ENCODE peak calls at places on chromosomes 4 and X, in six cellular contexts. R, D, S, Q, N and T are unnamed samples.

GRCh38 chr4:173333658-173334084 is 487 bp downstream of the HMGB2 start:
- DNase-seq in D (peak), Q (no peak), S (peak), R (peak), N (no peak), T (peak)

GRCh38 chr4:124386163-124386562 is 326.4 kb downstream of the ANKRD50 start:
- DNase-seq in Q (no peak), R (no peak), D (no peak), N (peak), S (peak), T (no peak)

GRCh38 chrX:14032383-14032782 is 2.7 kb upstream of the GEMIN8 start:
- DNase-seq in Q (no peak), D (peak), N (peak), S (peak), R (no peak), T (peak)

GRCh38 chrX:24963823-24964222 is 51.9 kb downstream of the ARX start:
- DNase-seq in S (peak), R (no peak), Q (no peak), N (no peak), D (no peak), T (no peak)

GRCh38 chr4:1214101-1215095 is 34.5 kb downstream of the CTBP1 start:
- DNase-seq in Q (no peak), N (no peak), D (no peak), R (no peak), S (no peak), T (no peak)

GRCh38 chr4:40225497-40225896 is 28.7 kb downstream of the RHOH start:
- DNase-seq in S (no peak), R (no peak), D (no peak), N (no peak), Q (no peak), T (no peak)

GRCh38 chrX:2609431-2610238 is 81.5 kb upstream of the CD99 start:
- DNase-seq in Q (no peak), D (peak), N (peak), S (peak), R (no peak), T (no peak)

GRCh38 chrX:153507484-153508178 is 9.8 kb upstream of the ATP2B3 start:
- DNase-seq in D (peak), S (peak), N (peak), Q (peak), R (peak), T (peak)

GRCh38 chrX:22404297-22404696 is 131.6 kb downstream of the CBLL2 start:
- DNase-seq in N (no peak), S (no peak), R (no peak), D (no peak), Q (no peak), T (no peak)

GRCh38 chr4:22345055-22345454 is 170.8 kb downstream of the ADGRA3 start:
- DNase-seq in D (no peak), N (no peak), Q (no peak), R (no peak), S (no peak), T (no peak)

GRCh38 chr4:122668241-122668640 is 47.4 kb upstream of the IL21 start:
- DNase-seq in S (no peak), R (no peak), N (peak), Q (no peak), D (peak), T (no peak)

GRCh38 chrX:141669689-141670088 is 28.9 kb downstream of the SPANXD start:
- DNase-seq in S (no peak), Q (no peak), N (no peak), R (no peak), D (no peak), T (no peak)

GRCh38 chr4:187333151-187333550 is 609.5 kb upstream of the FAT1 start:
- DNase-seq in R (no peak), D (peak), Q (no peak), N (peak), S (no peak), T (no peak)

GRCh38 chr4:130233377-130234047 is 1137.6 kb downstream of the C4orf33 start:
- DNase-seq in D (no peak), R (no peak), Q (no peak), N (peak), S (no peak), T (no peak)

GRCh38 chr4:2570551-2571222 is 34.2 kb downstream of the FAM193A start:
- DNase-seq in D (no peak), N (no peak), S (no peak), R (no peak), Q (no peak), T (no peak)

GRCh38 chrX:133983974-133984578 is 1.3 kb downstream of the GPC3 start:
- DNase-seq in Q (peak), S (peak), R (peak), N (no peak), D (no peak), T (no peak)

GRCh38 chr4:140049924-140050681 is 103.9 kb downstream of the MAML3 start:
- DNase-seq in N (no peak), R (peak), Q (peak), S (peak), D (peak), T (no peak)

DNA sequence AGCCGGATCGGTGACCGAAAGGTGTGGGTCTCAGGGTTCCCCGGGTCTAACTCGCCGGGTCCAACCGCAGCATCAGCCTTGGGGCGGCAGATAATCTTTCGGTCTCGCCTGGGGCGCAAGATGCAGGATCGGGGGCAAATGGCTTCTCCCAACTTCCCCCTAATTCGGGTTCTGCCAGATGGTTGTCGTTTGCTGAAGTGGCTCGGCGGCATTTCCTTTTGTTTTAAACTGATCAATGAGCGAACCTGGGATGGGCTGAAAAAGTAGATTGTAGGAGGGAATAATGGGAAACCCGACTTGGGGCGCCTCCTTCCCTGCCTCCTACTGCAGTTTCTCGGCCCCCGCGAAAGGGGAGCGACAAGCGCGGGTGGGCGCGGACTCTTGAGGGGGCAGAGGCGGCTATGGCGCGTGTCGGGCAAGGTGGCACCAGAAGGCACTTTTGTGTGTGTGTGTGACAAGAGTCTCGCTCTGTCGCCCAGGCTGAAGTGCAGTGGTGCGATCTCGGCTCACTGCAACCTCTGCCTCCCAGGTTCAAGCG is 3.1 kb downstream of the PDGFRA start:
- DNase-seq in R (no peak), N (peak), Q (peak), D (no peak), S (peak), T (peak)
- H3K18ac ChIP-seq in R (no peak), N (peak), Q (no peak), D (peak), S (no peak), T (peak)

DNA sequence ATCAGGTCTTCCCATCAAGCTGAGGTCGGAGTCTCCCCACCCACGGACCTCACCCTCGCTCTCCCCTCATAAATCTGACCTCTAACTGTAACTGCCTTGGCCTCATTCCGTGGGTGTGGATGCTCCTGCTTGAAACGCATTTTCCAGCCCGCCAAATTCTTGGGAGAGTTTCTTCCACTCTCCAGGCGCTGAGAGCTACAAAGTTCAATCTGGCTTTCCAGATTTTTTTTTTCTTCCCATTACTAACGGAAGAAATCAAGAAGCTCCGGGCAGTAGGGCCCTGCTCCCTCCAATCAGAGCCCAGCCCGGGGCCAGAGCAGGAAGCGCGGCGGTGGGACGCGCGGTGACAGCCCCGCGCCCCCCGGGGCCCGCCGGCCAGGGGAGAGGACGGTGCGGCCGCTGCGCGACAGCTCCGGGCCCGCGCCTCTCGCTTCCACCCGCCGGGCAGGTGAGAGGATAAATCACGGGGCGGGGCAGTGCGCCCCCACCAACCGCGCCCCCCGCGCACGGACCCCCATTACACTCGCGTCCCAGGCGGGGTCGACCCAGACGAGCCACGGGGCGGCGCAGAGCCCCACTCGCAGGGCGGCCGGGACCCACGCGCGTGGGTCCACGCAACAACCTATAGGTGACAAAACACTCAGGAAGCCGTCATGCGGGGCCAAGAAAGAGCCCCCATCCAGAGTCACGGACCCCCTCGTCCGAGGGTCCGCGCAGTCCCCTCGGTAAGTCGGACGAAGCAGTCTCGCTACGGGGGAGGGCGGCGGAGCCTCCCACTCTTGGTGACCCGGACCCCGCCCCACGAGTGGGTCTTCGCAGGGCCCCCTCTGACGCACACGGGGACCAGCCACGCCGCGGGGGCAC is 916 bp downstream of the AFAP1 start:
- DNase-seq in N (peak), S (peak), Q (no peak), D (peak), R (no peak), T (no peak)
- H2AK5ac ChIP-seq in N (no peak), S (no peak), Q (no peak), D (peak), R (no peak), T (peak)

DNA sequence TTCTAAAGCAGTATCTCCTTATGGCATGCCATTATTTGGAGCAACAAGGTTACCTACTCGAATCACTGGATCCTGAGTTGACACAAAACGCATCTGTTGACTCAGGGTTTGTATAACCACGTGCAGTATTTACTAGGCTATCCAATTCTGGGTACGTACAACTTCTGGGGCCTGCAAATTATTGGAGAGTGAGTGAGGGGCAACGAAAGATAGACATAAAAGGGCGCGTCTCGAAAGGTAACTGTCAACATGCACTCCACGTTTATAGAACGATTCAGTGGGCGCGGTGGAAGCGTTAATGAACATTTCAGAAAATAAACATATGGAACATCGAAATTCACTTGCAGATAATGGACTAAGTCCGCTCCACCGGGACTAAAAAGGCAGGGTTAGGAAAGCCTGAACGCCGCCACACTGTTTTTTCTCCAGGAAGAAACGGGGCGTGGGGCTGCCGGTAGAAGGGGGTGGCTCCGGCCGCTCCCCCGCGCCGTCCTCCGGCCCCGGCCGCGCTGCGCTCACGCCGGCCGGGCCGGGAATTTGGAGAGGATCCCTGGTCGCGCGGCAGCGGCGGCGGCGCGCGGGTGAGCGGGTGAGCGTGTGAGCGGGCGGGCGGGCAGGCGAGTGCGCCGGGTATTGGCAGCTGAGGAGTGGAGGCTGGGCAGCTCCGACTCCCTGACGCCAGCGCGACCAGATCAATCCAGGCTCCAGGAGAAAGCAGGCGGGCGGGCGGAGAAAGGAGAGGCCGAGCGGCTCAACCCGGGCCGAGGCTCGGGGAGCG is at the start of gene SMAD1:
- DNase-seq in S (peak), R (peak), D (peak), Q (peak), N (peak), T (peak)
- H3K18ac ChIP-seq in S (peak), R (peak), D (peak), Q (peak), N (peak), T (peak)

GRCh38 chrX:123859828-123860505 is at the start of gene XIAP:
- DNase-seq in Q (peak), R (peak), N (peak), S (peak), D (peak), T (peak)
- H2AK5ac ChIP-seq in Q (no peak), R (no peak), N (no peak), S (no peak), D (peak), T (no peak)

DNA sequence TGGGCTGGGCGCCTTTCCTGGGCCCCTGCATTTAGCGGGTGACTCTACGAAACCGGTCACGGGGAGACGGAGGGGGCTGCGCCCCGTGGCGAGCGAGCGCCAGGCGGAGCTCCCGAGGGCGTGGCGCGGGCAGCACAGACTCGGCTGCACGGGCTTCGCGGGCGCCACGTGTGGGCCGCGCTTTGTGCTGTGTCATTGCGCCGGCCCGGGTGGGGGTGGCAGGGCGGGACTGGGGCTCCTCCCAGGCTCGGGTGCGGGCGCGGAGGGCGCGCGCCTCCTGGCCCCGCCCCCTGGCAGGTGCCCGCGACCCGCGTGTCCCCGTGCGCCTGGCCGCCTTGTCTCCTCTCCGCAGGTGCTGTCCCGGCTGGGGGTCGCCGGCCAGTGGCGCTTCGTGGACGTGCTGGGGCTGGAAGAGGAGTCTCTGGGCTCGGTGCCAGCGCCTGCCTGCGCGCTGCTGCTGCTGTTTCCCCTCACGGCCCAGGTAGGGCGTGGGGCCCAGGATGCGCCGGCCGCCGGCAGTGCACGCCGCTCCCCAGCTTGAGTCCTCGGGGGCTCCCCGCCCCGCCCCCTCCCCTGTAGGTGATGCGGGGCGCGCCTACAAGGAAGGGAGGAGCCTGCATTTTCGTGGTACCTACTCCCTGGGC is 651 bp downstream of the UCHL1 start:
- DNase-seq in D (peak), R (peak), N (peak), Q (peak), S (peak), T (peak)
- H3K18ac ChIP-seq in D (no peak), R (peak), N (peak), Q (peak), S (peak), T (peak)

GRCh38 chr4:184408711-184409081 is 65.7 kb downstream of the IRF2 start:
- DNase-seq in Q (no peak), N (no peak), R (no peak), S (no peak), D (no peak), T (no peak)

GRCh38 chr4:184408021-184408710 is 66.2 kb downstream of the IRF2 start:
- DNase-seq in S (no peak), D (peak), N (peak), R (no peak), Q (no peak), T (no peak)

GRCh38 chr4:184409502-184409901 is 64.8 kb downstream of the IRF2 start:
- DNase-seq in R (no peak), Q (no peak), D (no peak), S (no peak), N (no peak), T (no peak)

GRCh38 chr4:184404047-184404446 is 70.3 kb downstream of the IRF2 start:
- DNase-seq in R (no peak), D (no peak), Q (no peak), S (no peak), N (no peak), T (no peak)

GRCh38 chr4:184406915-184407314 is 67.4 kb downstream of the IRF2 start:
- DNase-seq in Q (no peak), S (no peak), N (no peak), D (no peak), R (no peak), T (no peak)
- H2AK5ac ChIP-seq in Q (no peak), S (no peak), N (no peak), D (peak), R (no peak), T (no peak)

GRCh38 chrX:120625366-120625765 is 4.5 kb downstream of the C1GALT1C1 start:
- DNase-seq in D (no peak), R (no peak), S (no peak), N (no peak), Q (no peak), T (no peak)

GRCh38 chrX:120629667-120630537 is at the start of gene C1GALT1C1:
- DNase-seq in S (peak), D (peak), Q (peak), R (peak), N (peak), T (peak)
- H3K18ac ChIP-seq in S (no peak), D (peak), Q (no peak), R (no peak), N (peak), T (no peak)

GRCh38 chr4:19659131-19659530 is 592.6 kb upstream of the SLIT2 start:
- DNase-seq in S (no peak), R (no peak), Q (no peak), N (no peak), D (no peak), T (no peak)

GRCh38 chr4:19655666-19656065 is 596.0 kb upstream of the SLIT2 start:
- DNase-seq in S (no peak), R (no peak), N (no peak), D (no peak), Q (no peak), T (no peak)

DNA sequence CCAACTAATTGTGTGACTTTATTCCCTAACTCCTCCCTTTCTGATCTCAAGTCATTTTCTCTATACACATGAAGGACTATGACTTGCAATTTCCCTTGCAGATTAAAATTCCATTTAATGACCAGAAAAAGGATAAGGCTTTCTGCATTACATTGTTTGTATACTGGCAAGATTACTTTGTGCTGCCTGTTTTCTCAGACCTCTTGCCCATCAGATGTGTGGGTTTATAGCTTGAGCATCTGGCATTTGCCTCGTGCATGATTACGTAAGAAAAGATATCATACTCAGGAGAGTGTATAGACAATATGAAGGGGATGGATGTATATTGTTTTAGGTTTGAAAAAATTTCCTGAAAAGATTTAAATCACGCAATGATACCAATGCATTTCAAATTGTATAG is 593.8 kb upstream of the SLIT2 start:
- DNase-seq in N (no peak), S (no peak), R (no peak), Q (no peak), D (no peak), T (no peak)
- H2AK5ac ChIP-seq in N (no peak), S (no peak), R (no peak), Q (no peak), D (no peak), T (no peak)

GRCh38 chr4:10317345-10317744 is 139.9 kb downstream of the ZNF518B start:
- DNase-seq in Q (no peak), R (no peak), S (no peak), N (no peak), D (no peak), T (no peak)
- H3K18ac ChIP-seq in Q (no peak), R (no peak), S (no peak), N (no peak), D (no peak), T (no peak)

DNA sequence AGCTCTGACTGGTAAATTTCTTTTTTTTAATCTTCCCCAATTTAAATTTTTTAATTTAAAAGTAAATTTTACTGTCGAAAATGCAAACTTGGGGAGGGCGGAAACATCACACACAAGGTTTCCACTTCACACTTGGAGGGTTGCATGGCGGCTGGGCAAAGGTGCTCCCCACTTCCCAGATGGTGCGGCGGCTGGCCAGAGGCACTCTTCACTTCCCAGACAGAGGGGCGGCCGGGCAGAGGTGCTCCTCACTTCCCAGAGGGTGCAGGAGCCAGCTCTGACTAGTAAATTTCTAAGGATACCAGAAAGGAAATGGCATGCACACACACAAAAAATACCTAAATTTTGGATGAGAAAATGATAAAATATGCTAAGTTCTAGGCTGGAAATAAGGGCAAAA is 16.4 kb downstream of the C1QTNF7 start:
- DNase-seq in D (no peak), Q (no peak), N (no peak), R (no peak), S (no peak), T (no peak)
- H2AK5ac ChIP-seq in D (no peak), Q (no peak), N (no peak), R (no peak), S (no peak), T (no peak)